ENCODE peak calls at places on chromosomes 12 and 14, in five cellular contexts. One of them, this sample, is unnamed.

GRCh38 chr14:54187439-54187838 is 209.4 kb upstream of the CDKN3 start:
- DNase-seq in H7: no peak
- DNase-seq in AG09309: no peak
- DNase-seq in choroid plexus epithelial cell: no peak
- DNase-seq in naive thymus-derived CD4-positive, alpha-beta T cell: no peak
- DNase-seq in this sample: no peak

GRCh38 chr14:97058071-97058470 is 260.9 kb downstream of the VRK1 start:
- DNase-seq in H7: no peak
- DNase-seq in AG09309: no peak
- DNase-seq in choroid plexus epithelial cell: no peak
- DNase-seq in naive thymus-derived CD4-positive, alpha-beta T cell: no peak
- DNase-seq in this sample: no peak

GRCh38 chr14:91464615-91465205 is 45.4 kb downstream of the PPP4R3A start:
- DNase-seq in H7: no peak
- DNase-seq in AG09309: no peak
- DNase-seq in choroid plexus epithelial cell: peak
- DNase-seq in naive thymus-derived CD4-positive, alpha-beta T cell: no peak
- DNase-seq in this sample: no peak

GRCh38 chr14:91058017-91058675 is 2.3 kb downstream of the RPS6KA5 start:
- DNase-seq in H7: no peak
- DNase-seq in AG09309: no peak
- DNase-seq in choroid plexus epithelial cell: no peak
- DNase-seq in naive thymus-derived CD4-positive, alpha-beta T cell: no peak
- DNase-seq in this sample: no peak

GRCh38 chr12:4858385-4858784 is 51.3 kb upstream of the KCNA1 start:
- DNase-seq in H7: peak
- DNase-seq in AG09309: no peak
- DNase-seq in choroid plexus epithelial cell: no peak
- DNase-seq in naive thymus-derived CD4-positive, alpha-beta T cell: no peak
- DNase-seq in this sample: no peak

GRCh38 chr14:100504372-100505078 is 82.7 kb downstream of the BEGAIN start:
- DNase-seq in H7: no peak
- DNase-seq in AG09309: no peak
- DNase-seq in choroid plexus epithelial cell: peak
- DNase-seq in naive thymus-derived CD4-positive, alpha-beta T cell: no peak
- DNase-seq in this sample: peak

GRCh38 chr14:68691031-68691864 is 101.6 kb downstream of the ZFP36L1 start:
- DNase-seq in H7: peak
- DNase-seq in AG09309: no peak
- DNase-seq in choroid plexus epithelial cell: no peak
- DNase-seq in naive thymus-derived CD4-positive, alpha-beta T cell: no peak
- DNase-seq in this sample: no peak

GRCh38 chr12:94873368-94874085 is 130.0 kb downstream of the NDUFA12 start:
- DNase-seq in H7: peak
- DNase-seq in AG09309: no peak
- DNase-seq in choroid plexus epithelial cell: no peak
- DNase-seq in naive thymus-derived CD4-positive, alpha-beta T cell: no peak
- DNase-seq in this sample: no peak

GRCh38 chr14:61444215-61444768 is 122.9 kb downstream of the PRKCH start:
- DNase-seq in H7: no peak
- DNase-seq in AG09309: no peak
- DNase-seq in choroid plexus epithelial cell: no peak
- DNase-seq in naive thymus-derived CD4-positive, alpha-beta T cell: peak
- DNase-seq in this sample: no peak

GRCh38 chr14:85257287-85257686 is 272.7 kb upstream of the FLRT2 start:
- DNase-seq in H7: no peak
- DNase-seq in AG09309: no peak
- DNase-seq in choroid plexus epithelial cell: no peak
- DNase-seq in naive thymus-derived CD4-positive, alpha-beta T cell: no peak
- DNase-seq in this sample: no peak

GRCh38 chr12:18394742-18395141 is 133.4 kb downstream of the PIK3C2G start:
- DNase-seq in H7: no peak
- DNase-seq in AG09309: no peak
- DNase-seq in choroid plexus epithelial cell: no peak
- DNase-seq in naive thymus-derived CD4-positive, alpha-beta T cell: no peak
- DNase-seq in this sample: no peak

GRCh38 chr14:86532219-86532618 is 1002.3 kb downstream of the FLRT2 start:
- DNase-seq in H7: no peak
- DNase-seq in AG09309: no peak
- DNase-seq in choroid plexus epithelial cell: peak
- DNase-seq in naive thymus-derived CD4-positive, alpha-beta T cell: no peak
- DNase-seq in this sample: peak

GRCh38 chr12:54126696-54127537 is 61.9 kb downstream of the SMUG1 start:
- DNase-seq in H7: peak
- DNase-seq in AG09309: no peak
- DNase-seq in choroid plexus epithelial cell: no peak
- DNase-seq in naive thymus-derived CD4-positive, alpha-beta T cell: no peak
- DNase-seq in this sample: no peak

GRCh38 chr14:53979747-53980642 is 23.4 kb upstream of the BMP4 start:
- DNase-seq in H7: peak
- DNase-seq in AG09309: no peak
- DNase-seq in choroid plexus epithelial cell: peak
- DNase-seq in naive thymus-derived CD4-positive, alpha-beta T cell: no peak
- DNase-seq in this sample: no peak

GRCh38 chr12:60263146-60263545 is 667.3 kb downstream of the SLC16A7 start:
- DNase-seq in H7: no peak
- DNase-seq in AG09309: no peak
- DNase-seq in choroid plexus epithelial cell: no peak
- DNase-seq in naive thymus-derived CD4-positive, alpha-beta T cell: no peak
- DNase-seq in this sample: peak

GRCh38 chr12:130334937-130335336 is 2.8 kb upstream of the PIWIL1 start:
- DNase-seq in H7: peak
- DNase-seq in AG09309: no peak
- DNase-seq in choroid plexus epithelial cell: no peak
- DNase-seq in naive thymus-derived CD4-positive, alpha-beta T cell: no peak
- DNase-seq in this sample: no peak

GRCh38 chr12:34215893-34216285 is 193.6 kb downstream of the ALG10 start:
- DNase-seq in H7: no peak
- DNase-seq in AG09309: no peak
- DNase-seq in choroid plexus epithelial cell: no peak
- DNase-seq in naive thymus-derived CD4-positive, alpha-beta T cell: no peak
- DNase-seq in this sample: no peak

GRCh38 chr12:42608196-42608825 is 18.8 kb upstream of the PRICKLE1 start:
- DNase-seq in H7: no peak
- DNase-seq in AG09309: no peak
- DNase-seq in choroid plexus epithelial cell: no peak
- DNase-seq in naive thymus-derived CD4-positive, alpha-beta T cell: no peak
- DNase-seq in this sample: no peak

GRCh38 chr12:49916129-49916919 is 12.6 kb upstream of the FAIM2 start:
- DNase-seq in H7: no peak
- DNase-seq in AG09309: no peak
- DNase-seq in choroid plexus epithelial cell: no peak
- DNase-seq in naive thymus-derived CD4-positive, alpha-beta T cell: no peak
- DNase-seq in this sample: no peak

GRCh38 chr12:99824900-99825562 is 159.7 kb downstream of the ANKS1B start:
- DNase-seq in H7: no peak
- DNase-seq in AG09309: no peak
- DNase-seq in choroid plexus epithelial cell: no peak
- DNase-seq in naive thymus-derived CD4-positive, alpha-beta T cell: no peak
- DNase-seq in this sample: no peak

GRCh38 chr14:20434701-20435453 is 1.1 kb downstream of the KLHL33 start:
- DNase-seq in H7: peak
- DNase-seq in AG09309: no peak
- DNase-seq in choroid plexus epithelial cell: peak
- DNase-seq in naive thymus-derived CD4-positive, alpha-beta T cell: no peak
- DNase-seq in this sample: no peak

GRCh38 chr14:102568115-102568614 is 24.3 kb upstream of the RCOR1 start:
- DNase-seq in H7: peak
- DNase-seq in AG09309: no peak
- DNase-seq in choroid plexus epithelial cell: no peak
- DNase-seq in naive thymus-derived CD4-positive, alpha-beta T cell: peak
- DNase-seq in this sample: peak

GRCh38 chr12:111166779-111167540 is 201.9 kb downstream of the PHETA1 start:
- DNase-seq in H7: no peak
- DNase-seq in AG09309: no peak
- DNase-seq in choroid plexus epithelial cell: no peak
- DNase-seq in naive thymus-derived CD4-positive, alpha-beta T cell: no peak
- DNase-seq in this sample: no peak

GRCh38 chr12:2940564-2940963 is 18.6 kb upstream of the TEAD4 start:
- DNase-seq in H7: no peak
- DNase-seq in AG09309: no peak
- DNase-seq in choroid plexus epithelial cell: no peak
- DNase-seq in naive thymus-derived CD4-positive, alpha-beta T cell: no peak
- DNase-seq in this sample: no peak

GRCh38 chr12:114131824-114132223 is 165.7 kb upstream of the RBM19 start:
- DNase-seq in H7: peak
- DNase-seq in AG09309: no peak
- DNase-seq in choroid plexus epithelial cell: no peak
- DNase-seq in naive thymus-derived CD4-positive, alpha-beta T cell: no peak
- DNase-seq in this sample: no peak

GRCh38 chr12:48878548-48878947 is 12.9 kb upstream of the RND1 start:
- DNase-seq in H7: no peak
- DNase-seq in AG09309: no peak
- DNase-seq in choroid plexus epithelial cell: no peak
- DNase-seq in naive thymus-derived CD4-positive, alpha-beta T cell: no peak
- DNase-seq in this sample: no peak

GRCh38 chr14:62053188-62053587 is 291.0 kb downstream of the SNAPC1 start:
- DNase-seq in H7: no peak
- DNase-seq in AG09309: no peak
- DNase-seq in choroid plexus epithelial cell: no peak
- DNase-seq in naive thymus-derived CD4-positive, alpha-beta T cell: no peak
- DNase-seq in this sample: no peak

GRCh38 chr12:71164877-71165197 is 7.0 kb upstream of the TSPAN8 start:
- DNase-seq in H7: no peak
- DNase-seq in AG09309: no peak
- DNase-seq in choroid plexus epithelial cell: no peak
- DNase-seq in naive thymus-derived CD4-positive, alpha-beta T cell: no peak
- DNase-seq in this sample: peak

GRCh38 chr14:24943024-24943423 is 106.9 kb downstream of the STXBP6 start:
- DNase-seq in H7: peak
- DNase-seq in AG09309: peak
- DNase-seq in choroid plexus epithelial cell: no peak
- DNase-seq in naive thymus-derived CD4-positive, alpha-beta T cell: no peak
- DNase-seq in this sample: no peak

GRCh38 chr14:35808076-35808657 is 928 bp downstream of the RALGAPA1 start:
- DNase-seq in H7: peak
- DNase-seq in AG09309: no peak
- DNase-seq in choroid plexus epithelial cell: peak
- DNase-seq in naive thymus-derived CD4-positive, alpha-beta T cell: no peak
- DNase-seq in this sample: peak

GRCh38 chr12:64780531-64781373 is 21.5 kb upstream of the GNS start:
- DNase-seq in H7: peak
- DNase-seq in AG09309: no peak
- DNase-seq in choroid plexus epithelial cell: no peak
- DNase-seq in naive thymus-derived CD4-positive, alpha-beta T cell: no peak
- DNase-seq in this sample: peak

GRCh38 chr12:126770188-126770587 is 1496.8 kb upstream of the TMEM132C start:
- DNase-seq in H7: no peak
- DNase-seq in AG09309: peak
- DNase-seq in choroid plexus epithelial cell: no peak
- DNase-seq in naive thymus-derived CD4-positive, alpha-beta T cell: no peak
- DNase-seq in this sample: no peak

GRCh38 chr14:90344920-90345557 is 13.3 kb upstream of the NRDE2 start:
- DNase-seq in H7: no peak
- DNase-seq in AG09309: no peak
- DNase-seq in choroid plexus epithelial cell: peak
- DNase-seq in naive thymus-derived CD4-positive, alpha-beta T cell: no peak
- DNase-seq in this sample: no peak

GRCh38 chr14:52080171-52080800 is 11.4 kb upstream of the NID2 start:
- DNase-seq in H7: no peak
- DNase-seq in AG09309: no peak
- DNase-seq in choroid plexus epithelial cell: peak
- DNase-seq in naive thymus-derived CD4-positive, alpha-beta T cell: no peak
- DNase-seq in this sample: peak

GRCh38 chr14:71661441-71661840 is 270.8 kb upstream of the RGS6 start:
- DNase-seq in H7: no peak
- DNase-seq in AG09309: no peak
- DNase-seq in choroid plexus epithelial cell: no peak
- DNase-seq in naive thymus-derived CD4-positive, alpha-beta T cell: no peak
- DNase-seq in this sample: no peak

DNA sequence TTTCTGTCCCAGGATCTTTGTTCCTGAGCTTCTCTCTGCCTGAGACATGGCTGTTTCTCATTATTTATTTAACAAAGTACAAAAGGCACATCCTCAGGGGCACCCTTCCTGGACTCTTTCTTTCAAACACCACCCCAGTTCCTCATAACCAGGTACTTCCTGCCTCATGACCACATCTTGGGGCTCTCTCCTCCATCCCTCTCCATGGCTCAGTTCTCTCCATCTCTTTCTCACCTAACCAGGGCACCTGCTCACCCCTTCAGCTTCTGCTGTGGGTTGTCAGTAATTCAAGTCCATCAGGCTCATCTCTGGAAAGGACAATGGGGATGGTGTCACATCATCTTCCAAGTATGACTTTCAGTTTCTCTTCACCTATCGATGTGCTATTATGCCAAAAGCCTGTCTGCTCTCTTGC is 670.5 kb upstream of the TBX3 start:
- DNase-seq in H7: no peak
- DNase-seq in AG09309: no peak
- DNase-seq in choroid plexus epithelial cell: no peak
- DNase-seq in naive thymus-derived CD4-positive, alpha-beta T cell: no peak
- DNase-seq in this sample: no peak
- H3K4me3 ChIP-seq in H7: no peak
- H3K4me3 ChIP-seq in AG09309: peak
- H3K4me3 ChIP-seq in choroid plexus epithelial cell: peak
- H3K4me3 ChIP-seq in naive thymus-derived CD4-positive, alpha-beta T cell: no peak
- H3K4me3 ChIP-seq in this sample: peak

GRCh38 chr12:1533205-1533601 is 61.2 kb downstream of the FBXL14 start:
- DNase-seq in H7: no peak
- DNase-seq in AG09309: no peak
- DNase-seq in choroid plexus epithelial cell: no peak
- DNase-seq in naive thymus-derived CD4-positive, alpha-beta T cell: peak
- DNase-seq in this sample: no peak
- H3K4me3 ChIP-seq in H7: no peak
- H3K4me3 ChIP-seq in AG09309: peak
- H3K4me3 ChIP-seq in choroid plexus epithelial cell: no peak
- H3K4me3 ChIP-seq in naive thymus-derived CD4-positive, alpha-beta T cell: peak
- H3K4me3 ChIP-seq in this sample: no peak

GRCh38 chr12:88577537-88577936 is 2.7 kb downstream of the KITLG start:
- DNase-seq in H7: no peak
- DNase-seq in AG09309: no peak
- DNase-seq in choroid plexus epithelial cell: peak
- DNase-seq in naive thymus-derived CD4-positive, alpha-beta T cell: no peak
- DNase-seq in this sample: peak
- H3K4me3 ChIP-seq in H7: no peak
- H3K4me3 ChIP-seq in AG09309: no peak
- H3K4me3 ChIP-seq in choroid plexus epithelial cell: no peak
- H3K4me3 ChIP-seq in naive thymus-derived CD4-positive, alpha-beta T cell: no peak
- H3K4me3 ChIP-seq in this sample: peak

DNA sequence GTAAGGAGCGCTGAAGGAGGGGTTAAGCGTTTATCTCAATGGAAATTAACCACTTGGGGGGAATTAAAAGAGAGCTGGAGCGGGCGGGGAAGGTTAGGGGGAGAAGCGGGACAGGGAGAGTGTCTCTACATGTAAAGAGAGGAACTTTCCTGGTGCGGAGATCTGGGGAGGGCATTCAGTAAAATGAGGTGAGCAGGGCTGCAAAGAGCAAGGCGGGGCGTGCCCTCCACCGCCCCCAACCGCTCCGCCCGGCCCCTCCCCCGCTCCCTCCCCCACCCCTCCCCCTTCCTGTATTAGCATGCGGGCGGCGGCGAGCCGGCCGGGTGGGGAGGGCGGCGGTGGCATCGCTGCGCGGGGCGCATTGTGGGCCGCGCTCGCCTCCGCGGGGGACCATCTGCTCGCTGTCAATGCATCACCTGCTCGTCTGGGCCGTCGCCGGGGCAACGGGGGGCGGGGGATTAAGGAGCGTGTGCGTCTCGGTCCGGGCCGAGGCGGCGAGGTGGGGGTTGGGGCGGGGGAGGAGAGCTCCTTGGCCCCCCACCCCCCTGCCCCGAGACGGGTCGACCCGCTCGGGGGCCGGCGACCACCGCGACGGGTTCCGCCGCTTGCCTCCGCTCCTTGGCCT is 498 bp downstream of the C12orf42 start:
- DNase-seq in H7: peak
- DNase-seq in AG09309: no peak
- DNase-seq in choroid plexus epithelial cell: no peak
- DNase-seq in naive thymus-derived CD4-positive, alpha-beta T cell: peak
- DNase-seq in this sample: no peak
- H3K4me3 ChIP-seq in H7: peak
- H3K4me3 ChIP-seq in AG09309: peak
- H3K4me3 ChIP-seq in choroid plexus epithelial cell: no peak
- H3K4me3 ChIP-seq in naive thymus-derived CD4-positive, alpha-beta T cell: peak
- H3K4me3 ChIP-seq in this sample: peak

This sample was measured in PC-3.